ENCODE peak calls at places on chromosomes 16 and 17, in six cellular contexts. B, U, V, K, W and I are unnamed samples.

GRCh38 chr17:67532326-67532871 is 155.3 kb downstream of the PITPNC1 start:
- DNase-seq in K (no peak), W (no peak), B (no peak), U (no peak), V (no peak), I (no peak)

GRCh38 chr16:56479469-56479868 is 28.1 kb downstream of the OGFOD1 start:
- DNase-seq in K (no peak), W (no peak), B (no peak), V (no peak), U (no peak), I (no peak)

GRCh38 chr17:82458885-82459424 is 414 bp downstream of the NARF start:
- DNase-seq in K (no peak), B (no peak), V (no peak), W (peak), U (no peak), I (peak)

GRCh38 chr16:54934536-54935410 is 4.1 kb downstream of the IRX5 start:
- DNase-seq in W (peak), U (no peak), V (no peak), B (no peak), K (peak), I (no peak)

GRCh38 chr16:24203675-24204074 is 52.5 kb upstream of the CACNG3 start:
- DNase-seq in B (no peak), K (no peak), U (no peak), V (no peak), W (no peak), I (no peak)

GRCh38 chr16:55480228-55480655 is 1.2 kb downstream of the MMP2 start:
- DNase-seq in W (peak), B (no peak), K (peak), U (no peak), V (no peak), I (peak)

GRCh38 chr17:62625184-62625869 is 2.1 kb upstream of the MRC2 start:
- DNase-seq in B (no peak), V (no peak), W (no peak), U (no peak), K (no peak), I (no peak)

GRCh38 chr17:55607736-55608341 is 96.6 kb upstream of the SMIM36 start:
- DNase-seq in B (no peak), V (no peak), K (no peak), W (no peak), U (no peak), I (peak)

GRCh38 chr16:30728904-30729672 is 19.1 kb upstream of the PHKG2 start:
- DNase-seq in U (no peak), W (no peak), B (no peak), V (no peak), K (no peak), I (no peak)

GRCh38 chr16:17839272-17839671 is 368.5 kb upstream of the XYLT1 start:
- DNase-seq in U (no peak), W (no peak), V (no peak), B (no peak), K (no peak), I (no peak)

GRCh38 chr16:66306366-66307150 is 59.9 kb upstream of the CDH5 start:
- DNase-seq in U (no peak), W (no peak), V (no peak), K (no peak), B (no peak), I (no peak)

GRCh38 chr17:81400939-81401726 is 5.9 kb downstream of the BAHCC1 start:
- DNase-seq in U (no peak), K (no peak), W (peak), V (no peak), B (no peak), I (no peak)

GRCh38 chr16:90008708-90009145 is 10.5 kb downstream of the DBNDD1 start:
- DNase-seq in K (no peak), B (no peak), U (no peak), V (no peak), W (no peak), I (no peak)

GRCh38 chr16:11370084-11370931 is 25.0 kb downstream of the RMI2 start:
- DNase-seq in W (peak), B (peak), K (no peak), V (no peak), U (no peak), I (no peak)

DNA sequence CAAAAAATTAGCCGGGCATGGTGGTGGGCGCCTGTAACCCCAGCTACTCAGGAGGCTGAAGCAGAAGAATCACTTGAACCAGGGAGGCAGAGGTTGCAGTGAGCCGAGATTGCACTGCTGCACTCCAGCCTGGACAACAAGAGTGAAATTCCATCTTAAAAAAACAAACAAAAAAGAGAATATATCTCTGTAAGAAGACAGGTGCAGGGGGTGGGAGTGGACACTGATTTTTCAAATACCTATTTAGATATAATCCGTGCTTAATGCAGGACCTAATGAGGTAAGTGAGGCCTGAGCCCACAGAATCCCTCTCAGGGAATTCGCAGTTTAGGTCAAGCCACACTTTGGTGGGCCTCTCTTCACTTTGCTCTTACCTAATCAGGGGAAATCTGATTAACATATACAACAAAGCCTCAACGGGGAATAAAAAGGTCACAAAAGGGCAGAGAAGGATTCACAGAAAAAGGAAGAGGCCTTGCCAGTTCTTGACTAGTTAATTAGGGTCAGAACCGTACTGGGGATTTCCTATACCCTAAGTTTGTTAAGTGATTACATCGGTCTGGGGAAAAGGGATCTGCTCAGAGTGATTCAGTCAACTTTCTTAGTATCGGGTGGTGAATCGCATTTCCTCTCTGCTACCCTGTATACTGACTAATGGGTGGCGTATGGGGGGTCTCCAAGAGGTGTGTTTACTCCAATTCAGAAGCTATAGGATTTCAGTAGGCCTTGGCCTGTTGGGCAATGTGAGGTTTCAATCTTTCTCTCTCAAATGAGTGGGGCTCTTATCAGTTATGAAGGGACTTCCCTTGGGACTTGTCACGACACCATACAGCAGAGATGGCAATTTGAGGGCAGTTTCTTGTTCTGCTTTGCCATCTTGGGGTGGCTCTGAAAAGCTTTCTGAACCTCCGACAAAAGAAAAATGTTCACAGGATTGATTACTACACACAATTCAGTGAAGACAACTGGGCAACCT is 1.9 kb upstream of the NFAT5 start:
- DNase-seq in K (no peak), W (no peak), U (no peak), B (no peak), V (no peak), I (peak)
- TF ChIP-seq CTCF in K (no peak), W (no peak), U (no peak), B (no peak), V (peak), I (no peak)

DNA sequence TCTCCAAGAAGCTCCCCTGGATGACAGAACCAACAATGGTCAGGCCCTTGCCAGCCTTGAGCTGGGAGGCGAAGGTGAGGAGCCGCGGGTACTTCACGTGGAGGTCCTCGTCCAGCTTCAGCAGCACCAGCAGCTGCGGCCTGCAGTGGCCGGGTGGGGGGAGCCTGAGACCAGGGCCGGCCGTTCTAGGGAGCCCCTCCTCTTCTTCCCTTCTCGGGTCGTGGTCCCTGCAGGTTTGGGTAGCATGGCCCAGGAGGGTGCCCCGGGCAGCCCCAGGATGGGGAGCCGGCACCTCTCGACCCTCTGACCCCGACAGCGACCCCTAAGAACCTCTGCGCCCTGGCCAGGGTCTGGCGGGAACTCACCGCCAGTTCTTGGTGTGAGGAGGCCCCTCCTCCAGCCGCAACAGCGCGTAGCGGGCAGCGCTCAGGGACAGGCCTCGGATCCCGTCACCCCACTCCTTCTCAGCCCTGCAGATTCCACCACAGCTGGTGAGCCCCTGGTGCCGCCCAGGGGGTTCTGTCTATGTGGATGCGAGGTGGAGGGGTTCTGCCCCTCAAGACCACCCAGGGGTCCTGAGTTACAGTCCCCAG is 3.1 kb upstream of the LCAT start:
- DNase-seq in W (no peak), V (no peak), B (no peak), U (no peak), K (no peak), I (no peak)
- TF ChIP-seq CTCF in W (no peak), V (no peak), B (no peak), U (no peak), K (no peak), I (no peak)

GRCh38 chr17:50596191-50597037 is 35.9 kb downstream of the CACNA1G start:
- DNase-seq in U (no peak), K (no peak), B (no peak), W (no peak), V (peak), I (no peak)
- TF ChIP-seq CTCF in U (no peak), K (peak), B (peak), W (no peak), V (peak), I (peak)

GRCh38 chr16:27237229-27238015 is 31.1 kb downstream of the NSMCE1 start:
- DNase-seq in B (no peak), V (no peak), K (no peak), W (peak), U (no peak), I (no peak)
- TF ChIP-seq CTCF in B (no peak), V (no peak), K (no peak), W (no peak), U (no peak), I (no peak)